ENCODE peak calls at places on chromosomes 3 and 15, in ten cellular contexts. Q, G, K, A, B, S, D, I, F and O are unnamed samples.

GRCh38 chr3:170690133-170690981 is 104.5 kb upstream of the SLC7A14 start:
- DNase-seq in B (peak; percentile 41), D (peak; percentile 52), A (peak; percentile 64), F (peak; percentile 90), S (no peak), K (no peak), I (peak; percentile 68), Q (peak; percentile 48), G (peak; percentile 38), O (no peak)

GRCh38 chr3:101870138-101870537 is 20.8 kb downstream of the NFKBIZ start:
- DNase-seq in G (no peak), K (no peak), F (no peak), B (no peak), Q (no peak), I (no peak), A (no peak), D (no peak), S (no peak), O (no peak)

GRCh38 chr15:41842229-41842628 is 3.6 kb downstream of the PLA2G4B start:
- DNase-seq in D (no peak), Q (no peak), B (no peak), F (no peak), S (no peak), A (no peak), I (no peak), G (no peak), K (no peak), O (no peak)

GRCh38 chr3:20307378-20307777 is 121.4 kb upstream of the SGO1 start:
- DNase-seq in D (no peak), Q (no peak), F (no peak), B (no peak), K (no peak), A (no peak), I (no peak), S (no peak), G (no peak), O (no peak)

GRCh38 chr15:74787251-74788041 is 5.6 kb downstream of the CSK start:
- DNase-seq in I (peak; percentile 78), A (peak; percentile 87), D (peak; percentile 71), S (peak; percentile 96), K (peak; percentile 44), F (peak; percentile 93), Q (peak; percentile 70), G (peak; percentile 82), B (peak; percentile 70), O (peak; percentile 58)

GRCh38 chr15:98954411-98954810 is 53.2 kb downstream of the PGPEP1L start:
- DNase-seq in G (no peak), D (peak; percentile 88), F (no peak), B (peak; percentile 76), I (peak; percentile 52), K (peak; percentile 89), S (no peak), A (peak; percentile 94), Q (peak; percentile 36), O (no peak)

GRCh38 chr3:15527031-15527459 is 5.5 kb upstream of the COLQ start:
- DNase-seq in F (peak; percentile 92), Q (peak; percentile 21), D (peak; percentile 30), A (no peak), K (no peak), I (no peak), G (no peak), B (peak; percentile 53), S (no peak), O (no peak)

GRCh38 chr3:167700926-167701325 is 33.8 kb downstream of the PDCD10 start:
- DNase-seq in I (no peak), B (no peak), S (no peak), Q (no peak), K (no peak), F (no peak), D (no peak), A (no peak), G (no peak), O (no peak)

GRCh38 chr15:77706482-77707244 is 74.0 kb upstream of the LINGO1 start:
- DNase-seq in Q (no peak), S (no peak), B (no peak), I (no peak), K (no peak), A (no peak), G (no peak), F (no peak), D (no peak), O (no peak)

GRCh38 chr3:78496458-78496857 is 1271.3 kb downstream of the ROBO1 start:
- DNase-seq in I (no peak), K (no peak), D (no peak), Q (no peak), F (no peak), G (no peak), S (no peak), B (no peak), A (no peak), O (no peak)

GRCh38 chr3:81459733-81460132 is 301.7 kb downstream of the GBE1 start:
- DNase-seq in B (no peak), S (no peak), I (no peak), G (no peak), K (no peak), F (no peak), A (no peak), D (no peak), Q (no peak), O (no peak)

GRCh38 chr3:162130582-162130981 is 634.0 kb downstream of the OTOL1 start:
- DNase-seq in I (no peak), K (no peak), A (no peak), B (no peak), G (no peak), F (no peak), S (no peak), D (no peak), Q (no peak), O (no peak)

DNA sequence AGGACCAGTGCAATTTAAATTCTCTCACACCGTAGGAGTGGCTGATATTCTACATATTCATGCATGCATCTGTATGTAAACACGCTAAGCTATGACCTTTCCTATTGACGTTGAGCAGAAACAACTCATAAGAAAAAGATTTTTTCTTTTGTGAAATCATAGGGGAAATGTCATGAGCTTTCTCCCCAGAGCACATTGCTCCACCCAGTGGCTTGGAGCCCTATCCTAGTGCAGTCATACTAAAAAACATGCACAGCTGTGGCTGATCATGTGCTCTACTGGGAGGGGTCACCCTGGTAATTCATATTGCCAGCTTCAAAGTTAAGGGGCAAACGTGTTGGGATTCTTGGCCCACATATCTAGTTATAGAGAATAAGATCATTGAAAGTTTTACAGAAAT is 1.8 kb upstream of the MESD start:
- DNase-seq in G (no peak), S (no peak), I (peak; percentile 46), D (peak; percentile 73), Q (peak; percentile 72), K (peak; percentile 73), F (no peak), A (no peak), B (peak; percentile 85), O (peak; percentile 41)
- TF ChIP-seq CTCF in G (no peak), S (no peak), I (no peak), D (peak; percentile 8), Q (peak; percentile 11), K (no peak), F (no peak), A (no peak), B (peak; percentile 12), O (no peak)

GRCh38 chr3:174859109-174859735 is at the start of gene NAALADL2:
- DNase-seq in Q (no peak), K (no peak), D (no peak), A (no peak), F (no peak), G (no peak), S (no peak), B (no peak), I (no peak), O (peak; percentile 63)
- H3K4me3 ChIP-seq in Q (no peak within 1 kb of the TSS), K (no peak within 1 kb of the TSS), D (no peak within 1 kb of the TSS), A (peak within 1 kb of the TSS; percentile 53), F (no peak within 1 kb of the TSS), G (no peak within 1 kb of the TSS), S (no peak within 1 kb of the TSS), B (no peak within 1 kb of the TSS), I (no peak within 1 kb of the TSS), O (no peak within 1 kb of the TSS)

GRCh38 chr3:94106268-94106667 is 43.4 kb downstream of the NSUN3 start:
- DNase-seq in B (no peak), S (no peak), F (no peak), I (no peak), G (no peak), D (no peak), Q (no peak), A (no peak), K (no peak), O (peak; percentile 50)

GRCh38 chr3:94098487-94098886 is 35.6 kb downstream of the NSUN3 start:
- DNase-seq in F (no peak), S (no peak), Q (peak; percentile 91), A (no peak), K (peak; percentile 1), B (peak; percentile 72), G (no peak), I (no peak), D (peak; percentile 5), O (peak; percentile 37)

GRCh38 chr3:94099311-94099710 is 36.5 kb downstream of the NSUN3 start:
- DNase-seq in A (no peak), K (no peak), S (no peak), F (no peak), D (no peak), I (no peak), B (peak; percentile 31), G (no peak), Q (peak; percentile 69), O (no peak)

GRCh38 chr3:94101860-94102259 is 39.0 kb downstream of the NSUN3 start:
- DNase-seq in B (peak; percentile 19), Q (peak; percentile 33), A (no peak), D (peak; percentile 15), S (no peak), I (no peak), F (no peak), G (peak; percentile 18), K (no peak), O (peak; percentile 44)
- TF ChIP-seq CTCF in B (peak; percentile 21), Q (peak; percentile 20), A (no peak), D (peak; percentile 31), S (no peak), I (no peak), F (peak; percentile 63), G (peak; percentile 29), K (no peak), O (no peak)

GRCh38 chr15:59801649-59802048 is 112.5 kb upstream of the BNIP2 start:
- DNase-seq in G (no peak), F (no peak), B (no peak), Q (no peak), I (no peak), S (no peak), A (no peak), K (no peak), D (no peak), O (peak; percentile 51)

GRCh38 chr15:59794229-59794886 is 105.2 kb upstream of the BNIP2 start:
- DNase-seq in B (no peak), Q (no peak), K (no peak), D (no peak), A (no peak), F (no peak), G (no peak), I (no peak), S (no peak), O (no peak)

GRCh38 chr15:59798605-59798917 is 109.4 kb upstream of the BNIP2 start:
- DNase-seq in Q (no peak), G (no peak), A (no peak), F (no peak), S (no peak), I (no peak), D (no peak), B (no peak), K (no peak), O (no peak)

GRCh38 chr15:59792359-59792758 is 103.2 kb upstream of the BNIP2 start:
- DNase-seq in G (no peak), B (no peak), D (no peak), A (no peak), S (no peak), I (no peak), K (no peak), Q (no peak), F (no peak), O (no peak)

GRCh38 chr15:59797756-59798604 is 108.9 kb upstream of the BNIP2 start:
- DNase-seq in D (no peak), A (no peak), B (no peak), Q (no peak), F (no peak), G (no peak), S (no peak), K (no peak), I (no peak), O (peak; percentile 47)
- H3K4me3 ChIP-seq in D (no peak overlapping the region), A (no peak overlapping the region), B (no peak overlapping the region), Q (no peak overlapping the region), F (no peak overlapping the region), G (no peak overlapping the region), S (no peak overlapping the region), K (no peak overlapping the region), I (no peak overlapping the region), O (no peak overlapping the region)